ENCODE peak calls at places on chromosomes 16 and 17, in six cellular contexts. G is left lung, X is heart right ventricle, A is psoas muscle, Y is small intestine, N is fibroblast of lung. C is an unnamed sample.
A peak's percentile ranks its signal among the peaks of the same experiment; 100 is the strongest.

GRCh38 chr16:75380870-75381269 is 52.4 kb downstream of the CFDP1 start:
- DNase-seq in N (no peak), A (no peak), X (no peak), G (no peak), Y (no peak), C (no peak)

GRCh38 chr16:88479795-88480760 is 27.0 kb downstream of the ZFPM1 start:
- DNase-seq in N (no peak), Y (no peak), G (no peak), A (no peak), X (no peak), C (no peak)

GRCh38 chr17:63699638-63700527 is at the start of gene LIMD2:
- DNase-seq in G (peak; percentile 72), A (peak; percentile 63), X (peak; percentile 69), Y (no peak), N (peak; percentile 37), C (peak; percentile 76)

GRCh38 chr17:61399131-61400057 is at the start of gene TBX2:
- DNase-seq in X (peak; percentile 84), G (peak; percentile 84), Y (no peak), A (peak; percentile 64), N (peak; percentile 93), C (peak; percentile 87)

GRCh38 chr17:73564856-73565255 is 79.4 kb downstream of the SDK2 start:
- DNase-seq in X (no peak), Y (no peak), G (no peak), N (no peak), A (no peak), C (no peak)

GRCh38 chr17:876272-876671 is 94.1 kb downstream of the MRM3 start:
- DNase-seq in G (no peak), N (no peak), Y (no peak), X (no peak), A (no peak), C (no peak)

GRCh38 chr16:14564323-14564722 is 65.7 kb downstream of the PARN start:
- DNase-seq in N (no peak), G (no peak), X (no peak), A (no peak), Y (peak; percentile 86), C (no peak)

GRCh38 chr16:24819462-24820040 is 26.2 kb upstream of the SLC5A11 start:
- DNase-seq in A (no peak), G (no peak), N (no peak), X (no peak), Y (no peak), C (no peak)

GRCh38 chr17:19433727-19434340 is 22.8 kb downstream of the RNF112 start:
- DNase-seq in G (no peak), N (no peak), Y (no peak), A (no peak), X (no peak), C (no peak)

GRCh38 chr17:27414686-27415085 is 41.6 kb upstream of the KSR1 start:
- DNase-seq in G (peak; percentile 4), X (no peak), Y (no peak), A (no peak), N (no peak), C (no peak)

GRCh38 chr16:16004314-16004749 is 54.9 kb downstream of the ABCC1 start:
- DNase-seq in G (no peak), N (peak; percentile 91), X (no peak), Y (no peak), A (no peak), C (no peak)

GRCh38 chr16:11205065-11205699 is 50.8 kb downstream of the SOCS1 start:
- DNase-seq in G (no peak), Y (no peak), N (no peak), X (no peak), A (no peak), C (no peak)

GRCh38 chr16:11205754-11206459 is 50.1 kb downstream of the SOCS1 start:
- DNase-seq in A (no peak), Y (peak; percentile 46), G (no peak), N (peak; percentile 19), X (no peak), C (no peak)

GRCh38 chr16:11210260-11210659 is 45.7 kb downstream of the SOCS1 start:
- DNase-seq in Y (no peak), N (no peak), X (no peak), G (no peak), A (no peak), C (no peak)

GRCh38 chr16:11208916-11209665 is 46.9 kb downstream of the SOCS1 start:
- DNase-seq in N (no peak), A (no peak), X (no peak), G (peak; percentile 60), Y (no peak), C (no peak)

GRCh38 chr16:11207646-11208045 is 48.4 kb downstream of the SOCS1 start:
- DNase-seq in A (no peak), N (no peak), X (no peak), G (no peak), Y (no peak), C (no peak)
- H3K4me1 ChIP-seq in A (no peaks in the 10 kb centered on the region), N (peaks cover 6% of the 10 kb centered on the region), X (peaks cover 56% of the 10 kb centered on the region), G (peaks cover 69% of the 10 kb centered on the region), Y (no peaks in the 10 kb centered on the region), C (peaks cover 39% of the 10 kb centered on the region)

GRCh38 chr16:31093132-31093703 is 1.4 kb downstream of the VKORC1 start:
- DNase-seq in X (no peak), Y (peak; percentile 64), A (no peak), G (no peak), N (peak; percentile 41), C (peak; percentile 7)

GRCh38 chr16:31094424-31095120 is at the start of gene VKORC1:
- DNase-seq in Y (peak; percentile 99), X (peak; percentile 93), N (peak; percentile 97), A (peak; percentile 94), G (peak; percentile 97), C (peak; percentile 96)

GRCh38 chr16:31094088-31094423 is 541 bp downstream of the VKORC1 start:
- DNase-seq in G (no peak), Y (no peak), A (no peak), X (no peak), N (peak; percentile 7), C (no peak)

GRCh38 chr16:31090540-31090939 is 1.8 kb upstream of the PRSS53 start:
- DNase-seq in N (peak; percentile 54), G (no peak), X (no peak), A (no peak), Y (no peak), C (no peak)

DNA sequence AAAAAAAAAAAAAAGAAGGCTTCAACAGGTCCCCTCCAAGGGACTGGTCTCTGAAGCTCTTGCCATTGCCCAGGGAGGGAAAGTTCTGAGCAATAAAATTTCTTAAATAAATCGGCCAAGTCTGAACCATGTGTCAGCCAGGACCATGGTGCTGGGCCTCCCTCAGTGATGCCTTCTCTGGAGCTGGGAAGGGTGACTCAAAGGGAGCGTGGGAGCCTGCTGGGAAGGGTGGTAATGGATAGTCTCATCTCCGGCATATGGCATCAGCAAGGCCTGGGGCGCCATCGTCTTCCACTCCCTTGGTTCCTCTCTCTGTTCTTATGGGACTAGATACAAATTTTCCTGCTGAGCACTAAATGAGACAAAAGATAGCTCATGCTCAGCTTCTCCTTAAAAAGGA is 2.3 kb downstream of the VKORC1 start:
- DNase-seq in A (no peak), Y (no peak), G (no peak), X (no peak), N (peak; percentile 35), C (no peak)
- H3K27me3 ChIP-seq in A (no peaks in the 10 kb centered on the region), Y (no peaks in the 10 kb centered on the region), G (no peaks in the 10 kb centered on the region), X (no peaks in the 10 kb centered on the region), N (no peaks in the 10 kb centered on the region), C (no peaks in the 10 kb centered on the region)

GRCh38 chr17:77613181-77613580 is 345.3 kb upstream of the TNRC6C start:
- DNase-seq in X (no peak), Y (no peak), A (peak; percentile 33), N (peak; percentile 6), G (no peak), C (no peak)
- H3K4me1 ChIP-seq in X (peaks cover 20% of the 10 kb centered on the region), Y (no peaks in the 10 kb centered on the region), A (peaks cover 11% of the 10 kb centered on the region), N (no peaks in the 10 kb centered on the region), G (peaks cover 14% of the 10 kb centered on the region), C (peaks cover 15% of the 10 kb centered on the region)

GRCh38 chr17:79610151-79610645 is 653 bp downstream of the RBFOX3 start:
- DNase-seq in A (no peak), X (no peak), Y (no peak), G (no peak), N (no peak), C (no peak)
- H3K27me3 ChIP-seq in A (peaks cover 47% of the 10 kb centered on the region), X (peaks cover 97% of the 10 kb centered on the region), Y (peaks cover 42% of the 10 kb centered on the region), G (peaks cover 94% of the 10 kb centered on the region), N (peaks cover 5% of the 10 kb centered on the region), C (peaks cover 58% of the 10 kb centered on the region)